ENCODE peak calls at places on chromosomes 7 and 10, in seven cellular contexts. G, Z, C, D, B, J and U are unnamed samples.

GRCh38 chr7:99938296-99938695 is 8.9 kb upstream of the GJC3 start:
- DNase-seq in B (no peak), Z (no peak), G (no peak), J (no peak), C (no peak), D (no peak), U (no peak)

GRCh38 chr10:71650397-71650796 is 69.2 kb downstream of the C10orf105 start:
- DNase-seq in J (no peak), D (no peak), G (no peak), Z (no peak), B (no peak), C (no peak), U (no peak)

GRCh38 chr10:70335246-70335613 is 47.2 kb downstream of the LRRC20 start:
- DNase-seq in Z (no peak), C (no peak), B (no peak), J (no peak), G (no peak), D (no peak), U (no peak)

GRCh38 chr7:23246540-23246939 is at the start of gene GPNMB:
- DNase-seq in C (no peak), B (no peak), D (peak), Z (peak), J (no peak), G (peak), U (peak)

GRCh38 chr7:135998081-135998480 is 20.9 kb upstream of the MTPN start:
- DNase-seq in G (no peak), C (no peak), B (no peak), D (no peak), J (no peak), Z (no peak), U (no peak)

GRCh38 chr10:17009228-17009700 is 120.3 kb downstream of the CUBN start:
- DNase-seq in C (no peak), Z (peak), G (no peak), B (no peak), D (peak), J (no peak), U (peak)

GRCh38 chr10:76868088-76868949 is 769.3 kb downstream of the KCNMA1 start:
- DNase-seq in G (no peak), D (no peak), J (no peak), Z (peak), B (no peak), C (no peak), U (no peak)

GRCh38 chr10:125006921-125007391 is 65.0 kb downstream of the ZRANB1 start:
- DNase-seq in G (no peak), B (no peak), C (no peak), Z (peak), D (peak), J (no peak), U (no peak)

GRCh38 chr7:50865450-50865849 is 82.8 kb upstream of the GRB10 start:
- DNase-seq in J (no peak), G (no peak), Z (no peak), D (no peak), C (no peak), B (no peak), U (no peak)

GRCh38 chr7:23247602-23248335 is 1.2 kb downstream of the GPNMB start:
- DNase-seq in G (no peak), J (no peak), B (peak), D (no peak), C (no peak), Z (no peak), U (no peak)

GRCh38 chr10:95327367-95327766 is 36.6 kb upstream of the PDLIM1 start:
- DNase-seq in C (no peak), Z (peak), B (no peak), J (no peak), G (no peak), D (peak), U (peak)

GRCh38 chr7:50262916-50263690 is 41.4 kb upstream of the IKZF1 start:
- DNase-seq in C (no peak), D (no peak), G (no peak), Z (no peak), J (no peak), B (no peak), U (no peak)

GRCh38 chr7:30863694-30864011 is 48.0 kb upstream of the AQP1 start:
- DNase-seq in J (no peak), B (no peak), C (no peak), D (peak), G (no peak), Z (no peak), U (no peak)

GRCh38 chr7:31126976-31127375 is 74.9 kb downstream of the ADCYAP1R1 start:
- DNase-seq in J (no peak), B (no peak), C (no peak), D (peak), G (no peak), Z (peak), U (peak)

GRCh38 chr10:110399163-110400094 is 94.7 kb upstream of the SMNDC1 start:
- DNase-seq in B (no peak), G (peak), J (no peak), D (peak), C (peak), Z (peak), U (peak)

GRCh38 chr7:111564078-111564477 is 1.8 kb upstream of the IMMP2L start:
- DNase-seq in B (no peak), D (no peak), G (no peak), Z (no peak), C (no peak), J (no peak), U (no peak)

GRCh38 chr7:31175672-31176071 is 123.6 kb downstream of the ADCYAP1R1 start:
- DNase-seq in J (no peak), D (no peak), Z (no peak), C (no peak), B (no peak), G (peak), U (no peak)

GRCh38 chr10:43282881-43283280 is 16.0 kb upstream of the RASGEF1A start:
- DNase-seq in B (peak), G (no peak), C (no peak), D (no peak), Z (no peak), J (no peak), U (no peak)

GRCh38 chr7:141133646-141134045 is 59.8 kb downstream of the TMEM178B start:
- DNase-seq in G (peak), D (no peak), C (no peak), Z (peak), B (no peak), J (no peak), U (peak)

GRCh38 chr7:1806354-1806753 is 136.3 kb downstream of the ELFN1 start:
- DNase-seq in B (no peak), C (no peak), Z (no peak), D (no peak), G (no peak), J (no peak), U (no peak)

GRCh38 chr10:132681858-132682755 is 103.8 kb downstream of the NKX6-2 start:
- DNase-seq in D (no peak), G (no peak), Z (no peak), B (no peak), J (no peak), C (no peak), U (no peak)

GRCh38 chr7:121442845-121443244 is 46.7 kb upstream of the FAM3C start:
- DNase-seq in Z (no peak), D (no peak), B (no peak), J (no peak), G (no peak), C (no peak), U (no peak)

GRCh38 chr10:21069929-21070363 is 172.8 kb upstream of the NEBL start:
- DNase-seq in J (no peak), B (no peak), G (no peak), Z (no peak), C (no peak), D (no peak), U (no peak)

GRCh38 chr7:30180718-30181117 is 45.9 kb downstream of the MTURN start:
- DNase-seq in Z (no peak), G (no peak), J (no peak), C (no peak), D (no peak), B (no peak), U (no peak)

GRCh38 chr10:34156781-34157425 is 658.2 kb downstream of the PARD3 start:
- DNase-seq in B (no peak), G (no peak), C (no peak), J (no peak), Z (peak), D (peak), U (peak)

GRCh38 chr7:105773030-105773460 is 103.4 kb downstream of the ATXN7L1 start:
- DNase-seq in C (no peak), B (no peak), G (peak), J (no peak), D (no peak), Z (no peak), U (no peak)

GRCh38 chr10:28367865-28368541 is 65.1 kb upstream of the MPP7 start:
- DNase-seq in B (no peak), C (no peak), D (no peak), J (peak), Z (no peak), G (no peak), U (no peak)

GRCh38 chr10:17199351-17199804 is 2.1 kb downstream of the TRDMT1 start:
- DNase-seq in D (peak), B (no peak), C (no peak), Z (peak), G (no peak), J (no peak), U (peak)

GRCh38 chr7:29989257-29989995 is at the start of gene SCRN1:
- DNase-seq in B (peak), J (no peak), G (no peak), C (no peak), Z (no peak), D (peak), U (peak)

GRCh38 chr7:140656548-140657515 is 15.9 kb upstream of the ADCK2 start:
- DNase-seq in D (peak), G (peak), Z (peak), B (no peak), C (no peak), J (no peak), U (peak)

GRCh38 chr7:44058759-44059218 is 6.6 kb downstream of the PGAM2 start:
- DNase-seq in G (no peak), J (no peak), Z (no peak), D (no peak), C (no peak), B (no peak), U (no peak)

GRCh38 chr7:521221-522070 is 1.8 kb upstream of the PDGFA start:
- DNase-seq in C (no peak), J (no peak), B (peak), Z (peak), D (peak), G (no peak), U (no peak)

GRCh38 chr7:22607180-22607579 is 107.2 kb upstream of the STEAP1B start:
- DNase-seq in Z (peak), D (peak), G (no peak), B (no peak), C (no peak), J (no peak), U (peak)

GRCh38 chr10:47339186-47339735 is 8.9 kb upstream of the RBP3 start:
- DNase-seq in D (no peak), Z (no peak), J (no peak), G (no peak), B (no peak), C (no peak), U (no peak)

GRCh38 chr7:130150587-130150986 is 54.6 kb downstream of the TMEM209 start:
- DNase-seq in B (no peak), G (no peak), Z (no peak), J (no peak), D (no peak), C (no peak), U (no peak)

GRCh38 chr10:19048479-19048878 is at the start of gene MALRD1:
- DNase-seq in J (no peak), Z (no peak), G (no peak), D (no peak), B (no peak), C (no peak), U (no peak)

GRCh38 chr10:79146611-79147130 is 77.9 kb downstream of the ZMIZ1 start:
- DNase-seq in G (no peak), C (no peak), D (peak), B (no peak), Z (no peak), J (no peak), U (no peak)

GRCh38 chr10:30445716-30446115 is 11.7 kb downstream of the MAP3K8 start:
- DNase-seq in C (no peak), G (no peak), J (no peak), D (peak), B (no peak), Z (peak), U (peak)

GRCh38 chr10:72720814-72721665 is 29.1 kb downstream of the MCU start:
- DNase-seq in C (no peak), G (no peak), Z (no peak), D (peak), J (no peak), B (no peak), U (no peak)

GRCh38 chr10:29254123-29255046 is 34.5 kb upstream of the LYZL1 start:
- DNase-seq in B (no peak), D (no peak), C (no peak), J (no peak), G (peak), Z (no peak), U (no peak)